ENCODE peak calls at places on chromosome 19, in four cellular contexts. R, I, C and S are unnamed samples.

GRCh38 chr19:23851966-23852365 is 62.7 kb upstream of the ZNF726 start:
- DNase-seq in R (no peak), I (no peak), C (no peak), S (no peak)

GRCh38 chr19:18851673-18852325 is 20.0 kb downstream of the UPF1 start:
- DNase-seq in R (no peak), I (no peak), C (no peak), S (no peak)

GRCh38 chr19:18317998-18318800 is 4.7 kb downstream of the LSM4 start:
- DNase-seq in R (peak), I (no peak), C (no peak), S (no peak)

GRCh38 chr19:40464059-40465024 is 1.2 kb downstream of the BLVRB start:
- DNase-seq in R (peak), I (peak), C (peak), S (peak)

GRCh38 chr19:2578391-2578826 is 102.5 kb downstream of the GADD45B start:
- DNase-seq in R (peak), I (no peak), C (peak), S (no peak)

GRCh38 chr19:15283141-15283885 is 49.0 kb downstream of the BRD4 start:
- DNase-seq in R (no peak), I (no peak), C (peak), S (no peak)

GRCh38 chr19:34364830-34365462 is at the start of gene GPI:
- DNase-seq in R (peak), I (peak), C (no peak), S (peak)

GRCh38 chr19:7418575-7418974 is 69.8 kb downstream of the ARHGEF18 start:
- DNase-seq in R (no peak), I (no peak), C (no peak), S (no peak)

GRCh38 chr19:30319876-30320275 is 52.3 kb upstream of the ZNF536 start:
- DNase-seq in R (no peak), I (no peak), C (no peak), S (no peak)

GRCh38 chr19:34288381-34288780 is 34.0 kb downstream of the GARRE1 start:
- DNase-seq in R (no peak), I (no peak), C (no peak), S (no peak)

GRCh38 chr19:17602217-17602616 is 46.8 kb downstream of the COLGALT1 start:
- DNase-seq in R (no peak), I (no peak), C (no peak), S (no peak)

GRCh38 chr19:8363803-8364771 is at the start of gene ANGPTL4:
- DNase-seq in R (peak), I (peak), C (peak), S (no peak)

GRCh38 chr19:10419646-10420443 is 493 bp upstream of the PDE4A start:
- DNase-seq in R (no peak), I (no peak), C (peak), S (no peak)

GRCh38 chr19:19269952-19270694 is 3.0 kb downstream of the TM6SF2 start:
- DNase-seq in R (no peak), I (no peak), C (no peak), S (no peak)

GRCh38 chr19:49316284-49316683 is 8.7 kb downstream of the SLC6A16 start:
- DNase-seq in R (no peak), I (no peak), C (no peak), S (no peak)

GRCh38 chr19:48966541-48967345 is 1.6 kb downstream of the FTL start:
- DNase-seq in R (no peak), I (no peak), C (no peak), S (no peak)

GRCh38 chr19:13042443-13043130 is 47.3 kb downstream of the NFIX start:
- DNase-seq in R (no peak), I (no peak), C (no peak), S (no peak)

GRCh38 chr19:45076851-45077730 is 813 bp upstream of the ZNF296 start:
- DNase-seq in R (no peak), I (no peak), C (no peak), S (no peak)

GRCh38 chr19:44745386-44745831 is 3.1 kb upstream of the BCL3 start:
- DNase-seq in R (peak), I (peak), C (peak), S (peak)

GRCh38 chr19:8681345-8682021 is 17.1 kb downstream of the ACTL9 start:
- DNase-seq in R (no peak), I (no peak), C (no peak), S (no peak)

GRCh38 chr19:28794301-28794700 is 418.6 kb downstream of the UQCRFS1 start:
- DNase-seq in R (no peak), I (no peak), C (no peak), S (no peak)

GRCh38 chr19:55484571-55485438 is at the start of gene NAT14:
- DNase-seq in R (peak), I (no peak), C (no peak), S (peak)

GRCh38 chr19:1765904-1766799 is 12.8 kb downstream of the ONECUT3 start:
- DNase-seq in R (no peak), I (no peak), C (no peak), S (no peak)

GRCh38 chr19:50377051-50377441 is 789 bp downstream of the NR1H2 start:
- DNase-seq in R (peak), I (peak), C (no peak), S (peak)

GRCh38 chr19:42436006-42436405 is 6.7 kb downstream of the CXCL17 start:
- DNase-seq in R (no peak), I (no peak), C (no peak), S (no peak)

GRCh38 chr19:37855098-37855497 is 51.3 kb downstream of the WDR87 start:
- DNase-seq in R (no peak), I (no peak), C (peak), S (peak)

GRCh38 chr19:17522988-17523872 is 11.8 kb downstream of the PGLS start:
- DNase-seq in R (peak), I (peak), C (no peak), S (no peak)

GRCh38 chr19:29606420-29606747 is 301 bp downstream of the POP4 start:
- DNase-seq in R (no peak), I (no peak), C (no peak), S (no peak)

GRCh38 chr19:47093254-47093653 is 20.3 kb downstream of the ZC3H4 start:
- DNase-seq in R (no peak), I (no peak), C (no peak), S (no peak)
- H3K27ac ChIP-seq in R (peak), I (no peak), C (no peak), S (no peak)

DNA sequence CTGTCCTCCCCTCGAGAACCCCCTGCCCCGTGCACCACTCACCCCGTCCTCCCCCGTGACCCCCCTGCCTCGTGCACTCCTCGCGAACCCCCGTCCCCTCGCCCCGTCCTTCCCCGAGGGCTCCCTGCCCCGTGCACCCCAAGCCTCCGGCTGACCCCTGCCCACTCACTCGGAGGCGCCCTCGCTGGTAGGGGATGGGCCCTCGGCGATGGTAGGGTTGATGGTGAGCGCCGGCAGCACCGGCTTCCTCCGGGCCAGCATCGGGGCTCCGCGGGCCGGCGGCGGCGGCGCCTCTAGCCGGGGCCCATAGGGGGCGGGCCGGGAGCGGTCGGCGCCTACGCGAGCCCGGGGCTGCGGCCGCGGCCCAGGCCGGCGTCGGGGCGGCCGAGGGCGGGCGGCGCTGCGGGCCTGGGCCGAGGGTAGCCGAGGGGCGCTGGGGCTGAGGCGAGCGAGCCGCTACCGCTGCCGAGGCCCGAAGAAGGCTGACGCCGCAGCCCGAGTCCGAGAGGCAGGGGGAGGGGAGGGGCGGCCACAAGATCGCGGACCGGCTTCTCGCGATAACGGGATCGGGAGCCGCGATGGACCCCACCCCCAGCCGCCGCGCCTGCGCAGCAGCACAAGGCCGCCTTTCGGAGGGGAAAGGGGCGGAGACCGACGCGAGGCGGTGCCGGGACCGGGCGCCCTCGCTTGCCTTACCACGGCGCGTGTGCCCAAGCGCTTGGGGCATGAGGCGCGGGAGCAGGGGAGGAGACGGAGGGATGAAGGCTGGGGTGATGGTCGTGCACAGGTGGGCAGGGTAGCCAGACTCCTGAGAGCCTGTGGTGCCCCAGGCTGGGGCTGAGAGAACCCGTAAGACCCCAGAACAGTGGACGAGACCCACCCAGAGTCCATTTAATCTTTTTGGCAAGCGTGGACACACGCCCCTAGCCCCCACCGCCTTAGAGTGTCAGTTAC is at the start of gene MAP2K2:
- DNase-seq in R (peak), I (peak), C (peak), S (peak)
- TF ChIP-seq CTCF in R (no peak), I (no peak), C (no peak), S (peak)

GRCh38 chr19:47626238-47626637 is 17.3 kb downstream of the BICRA start:
- DNase-seq in R (no peak), I (no peak), C (no peak), S (no peak)
- H3K27ac ChIP-seq in R (peak), I (no peak), C (no peak), S (no peak)

GRCh38 chr19:46979103-46979769 is 40.4 kb upstream of the NPAS1 start:
- DNase-seq in R (no peak), I (no peak), C (no peak), S (no peak)
- TF ChIP-seq CTCF in R (no peak), I (no peak), C (no peak), S (no peak)

GRCh38 chr19:575527-576506 is 3.4 kb downstream of the BSG start:
- DNase-seq in R (peak), I (no peak), C (peak), S (peak)
- H3K27ac ChIP-seq in R (peak), I (no peak), C (no peak), S (peak)

GRCh38 chr19:35966771-35967170 is 28.2 kb upstream of the SDHAF1 start:
- DNase-seq in R (no peak), I (no peak), C (no peak), S (no peak)
- TF ChIP-seq CTCF in R (no peak), I (no peak), C (no peak), S (no peak)

GRCh38 chr19:46420056-46420455 is 6.7 kb upstream of the CCDC8 start:
- DNase-seq in R (no peak), I (no peak), C (no peak), S (no peak)

GRCh38 chr19:46426506-46427162 is 2.1 kb downstream of the PNMA8C start:
- DNase-seq in R (peak), I (peak), C (peak), S (peak)

GRCh38 chr19:46423194-46423593 is 5.5 kb downstream of the PNMA8C start:
- DNase-seq in R (no peak), I (no peak), C (no peak), S (no peak)

GRCh38 chr19:46426035-46426505 is 2.7 kb downstream of the PNMA8C start:
- DNase-seq in R (no peak), I (no peak), C (no peak), S (peak)

DNA sequence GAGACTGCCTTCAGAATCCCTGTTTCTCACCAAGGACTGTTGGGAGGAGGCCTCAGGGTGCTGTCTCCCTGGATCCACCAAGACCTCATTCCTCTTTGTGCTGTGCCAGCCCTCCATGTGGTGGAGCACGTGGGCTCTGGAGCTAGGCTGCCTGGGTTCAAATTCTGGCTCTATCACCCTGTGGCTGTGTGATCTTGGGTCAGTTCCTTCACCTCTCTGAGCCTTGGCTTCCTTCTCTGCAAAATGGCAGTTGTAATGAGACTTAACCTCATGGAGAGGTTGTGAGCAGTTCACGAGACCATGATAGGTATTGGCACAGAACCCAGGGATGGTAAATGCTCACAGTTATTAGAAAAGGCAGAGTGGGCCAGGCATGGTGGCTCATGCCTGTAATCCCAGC is 6.4 kb downstream of the PNMA8C start:
- DNase-seq in R (no peak), I (no peak), C (no peak), S (no peak)
- H3K27ac ChIP-seq in R (no peak), I (no peak), C (no peak), S (no peak)

GRCh38 chr19:370641-371330 is 26.2 kb upstream of the MIER2 start:
- DNase-seq in R (no peak), I (no peak), C (no peak), S (no peak)
- TF ChIP-seq CTCF in R (no peak), I (no peak), C (no peak), S (no peak)